ENCODE peak calls at places on chromosomes 2 and 18, in four cellular contexts. L is fibroblast of the aortic adventitia, R is heart left ventricle, M is Peyer's patch. T is an unnamed sample.

GRCh38 chr18:23142285-23142929 is 7.1 kb downstream of the CABLES1 start:
- DNase-seq in R (no peak), M (no peak), L (no peak), T (no peak)

GRCh38 chr2:160576054-160576499 is 82.5 kb upstream of the RBMS1 start:
- DNase-seq in L (peak; percentile 90), R (no peak), M (no peak), T (no peak)

GRCh38 chr2:101961287-101962242 is 30.2 kb upstream of the IL1R2 start:
- DNase-seq in L (peak; percentile 100), R (peak; percentile 72), M (peak; percentile 79), T (peak; percentile 62)

GRCh38 chr2:69997296-69998184 is 36.1 kb upstream of the ASPRV1 start:
- DNase-seq in L (no peak), M (peak; percentile 81), R (no peak), T (no peak)

GRCh38 chr2:113240150-113240914 is 38.4 kb downstream of the PAX8 start:
- DNase-seq in M (peak; percentile 82), L (peak; percentile 97), R (peak; percentile 86), T (peak; percentile 62)

GRCh38 chr2:239814136-239814916 is 210.8 kb downstream of the NDUFA10 start:
- DNase-seq in M (peak; percentile 43), R (no peak), L (peak; percentile 28), T (no peak)

GRCh38 chr2:217707116-217707742 is 295.6 kb downstream of the TNS1 start:
- DNase-seq in M (no peak), R (no peak), L (peak; percentile 67), T (no peak)

GRCh38 chr2:177598321-177598922 is 205.8 kb downstream of the AGPS start:
- DNase-seq in M (no peak), R (peak; percentile 54), L (peak; percentile 70), T (no peak)

GRCh38 chr2:239824866-239825704 is 200.1 kb downstream of the NDUFA10 start:
- DNase-seq in M (peak; percentile 19), R (no peak), L (no peak), T (no peak)

GRCh38 chr2:66418381-66418780 is 16.5 kb upstream of the MEIS1 start:
- DNase-seq in L (no peak), M (no peak), R (no peak), T (no peak)
- H3K4me3 ChIP-seq in L (no peak overlapping the region), M (no peak overlapping the region), R (no peak overlapping the region), T (no peak overlapping the region)

DNA sequence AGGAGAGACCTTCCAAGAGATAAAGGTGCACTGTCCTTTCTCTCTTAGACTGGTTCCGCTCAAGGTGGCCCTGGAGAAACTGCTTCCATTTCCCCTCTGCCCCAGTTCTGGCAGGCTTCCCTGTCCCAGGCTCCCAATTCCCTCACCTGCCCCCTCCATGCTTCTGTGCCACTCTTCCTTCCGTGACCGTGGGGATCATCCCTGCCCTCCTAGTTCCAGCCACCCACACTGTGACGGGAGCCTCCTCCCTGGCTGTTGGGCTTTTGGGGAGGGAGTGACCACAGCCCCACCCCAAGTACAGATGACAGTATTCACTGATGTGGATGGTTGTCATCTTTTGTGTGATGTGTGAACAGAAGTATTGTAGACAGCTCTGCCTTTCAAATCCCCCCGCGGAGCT is 2.8 kb downstream of the IMPA2 start:
- DNase-seq in L (no peak), M (peak; percentile 41), R (no peak), T (no peak)
- TF ChIP-seq CTCF in L (no peak), M (no peak), R (no peak), T (no peak)

GRCh38 chr2:241867776-241868420 is 1.6 kb upstream of the RTP5 start:
- DNase-seq in M (peak; percentile 75), L (no peak), R (no peak), T (no peak)
- H3K4me3 ChIP-seq in M (no peak overlapping the region), L (no peak overlapping the region), R (no peak overlapping the region), T (no peak overlapping the region)

GRCh38 chr18:13973061-13973460 is 57.7 kb upstream of the MC2R start:
- DNase-seq in L (no peak), M (no peak), R (no peak), T (no peak)
- TF ChIP-seq CTCF in L (no peak), M (no peak), R (no peak), T (no peak)

GRCh38 chr18:55320399-55321255 is 267.4 kb downstream of the TCF4 start:
- DNase-seq in L (peak; percentile 33), M (no peak), R (no peak), T (no peak)
- H3K4me3 ChIP-seq in L (peak overlapping the region; percentile 71), M (peak overlapping the region; percentile 50), R (peak overlapping the region; percentile 77), T (peak overlapping the region; percentile 79)

GRCh38 chr2:235936493-235936892 is 231.7 kb downstream of the GBX2 start:
- DNase-seq in L (no peak), R (no peak), M (peak; percentile 13), T (no peak)
- TF ChIP-seq CTCF in L (peak; percentile 28), R (no peak), M (peak; percentile 6), T (no peak)

GRCh38 chr2:174493549-174494331 is 6.9 kb upstream of the GPR155 start:
- DNase-seq in L (no peak), R (no peak), M (no peak), T (no peak)
- H3K4me3 ChIP-seq in L (no peak overlapping the region), R (no peak overlapping the region), M (no peak overlapping the region), T (no peak overlapping the region)

T was measured in thoracic aorta.